ENCODE peak calls at places on chromosomes 2 and 18, in ten cellular contexts. One of them, this sample, is unnamed.
A peak's percentile ranks its signal among the peaks of the same experiment; 100 is the strongest.

GRCh38 chr2:127420039-127420864 is 2.0 kb downstream of the PROC start:
- DNase-seq in NCI-H1694: no peak
- DNase-seq in activated CD8-positive, alpha-beta memory T cell treated with anti-CD3 and anti-CD28 coated beads for 48 hours: no peak
- DNase-seq in NCI-H1092 treated with DMSO at 0.1 percent for 48 hours: no peak
- DNase-seq in type B pancreatic cell: peak; percentile 63
- DNase-seq in effector CD4-positive, alpha-beta T cell: no peak
- DNase-seq in HuH-7: no peak
- DNase-seq in amniotic stem cell: no peak
- DNase-seq in EL: no peak
- DNase-seq in stimulated activated CD8-positive, alpha-beta memory T cell treated with anti-CD3 and anti-CD28 coated beads, Interleukin-4, amount 100 ng/mL, for 48 hours: no peak
- DNase-seq in this sample: no peak

GRCh38 chr2:11680181-11680900 is 10.3 kb upstream of the NTSR2 start:
- DNase-seq in NCI-H1694: no peak
- DNase-seq in activated CD8-positive, alpha-beta memory T cell treated with anti-CD3 and anti-CD28 coated beads for 48 hours: no peak
- DNase-seq in NCI-H1092 treated with DMSO at 0.1 percent for 48 hours: peak; percentile 2
- DNase-seq in type B pancreatic cell: no peak
- DNase-seq in effector CD4-positive, alpha-beta T cell: no peak
- DNase-seq in HuH-7: no peak
- DNase-seq in amniotic stem cell: no peak
- DNase-seq in EL: no peak
- DNase-seq in stimulated activated CD8-positive, alpha-beta memory T cell treated with anti-CD3 and anti-CD28 coated beads, Interleukin-4, amount 100 ng/mL, for 48 hours: no peak
- DNase-seq in this sample: no peak

GRCh38 chr18:34795070-34795740 is 85.1 kb downstream of the DTNA start:
- DNase-seq in NCI-H1694: no peak
- DNase-seq in activated CD8-positive, alpha-beta memory T cell treated with anti-CD3 and anti-CD28 coated beads for 48 hours: no peak
- DNase-seq in NCI-H1092 treated with DMSO at 0.1 percent for 48 hours: no peak
- DNase-seq in type B pancreatic cell: no peak
- DNase-seq in effector CD4-positive, alpha-beta T cell: no peak
- DNase-seq in HuH-7: no peak
- DNase-seq in amniotic stem cell: no peak
- DNase-seq in EL: no peak
- DNase-seq in stimulated activated CD8-positive, alpha-beta memory T cell treated with anti-CD3 and anti-CD28 coated beads, Interleukin-4, amount 100 ng/mL, for 48 hours: no peak
- DNase-seq in this sample: no peak

GRCh38 chr2:105802587-105802986 is 57.9 kb downstream of the NCK2 start:
- DNase-seq in NCI-H1694: no peak
- DNase-seq in activated CD8-positive, alpha-beta memory T cell treated with anti-CD3 and anti-CD28 coated beads for 48 hours: no peak
- DNase-seq in NCI-H1092 treated with DMSO at 0.1 percent for 48 hours: no peak
- DNase-seq in type B pancreatic cell: no peak
- DNase-seq in effector CD4-positive, alpha-beta T cell: peak; percentile 70
- DNase-seq in HuH-7: no peak
- DNase-seq in amniotic stem cell: no peak
- DNase-seq in EL: no peak
- DNase-seq in stimulated activated CD8-positive, alpha-beta memory T cell treated with anti-CD3 and anti-CD28 coated beads, Interleukin-4, amount 100 ng/mL, for 48 hours: peak; percentile 66
- DNase-seq in this sample: no peak

GRCh38 chr2:8009010-8009597 is 672.8 kb upstream of the ID2 start:
- DNase-seq in NCI-H1694: no peak
- DNase-seq in activated CD8-positive, alpha-beta memory T cell treated with anti-CD3 and anti-CD28 coated beads for 48 hours: no peak
- DNase-seq in NCI-H1092 treated with DMSO at 0.1 percent for 48 hours: no peak
- DNase-seq in type B pancreatic cell: no peak
- DNase-seq in effector CD4-positive, alpha-beta T cell: no peak
- DNase-seq in HuH-7: no peak
- DNase-seq in amniotic stem cell: no peak
- DNase-seq in EL: peak; percentile 59
- DNase-seq in stimulated activated CD8-positive, alpha-beta memory T cell treated with anti-CD3 and anti-CD28 coated beads, Interleukin-4, amount 100 ng/mL, for 48 hours: no peak
- DNase-seq in this sample: no peak

GRCh38 chr2:144004742-144005141 is 515.2 kb downstream of the ZEB2 start:
- DNase-seq in NCI-H1694: peak; percentile 34
- DNase-seq in activated CD8-positive, alpha-beta memory T cell treated with anti-CD3 and anti-CD28 coated beads for 48 hours: no peak
- DNase-seq in NCI-H1092 treated with DMSO at 0.1 percent for 48 hours: no peak
- DNase-seq in type B pancreatic cell: no peak
- DNase-seq in effector CD4-positive, alpha-beta T cell: no peak
- DNase-seq in HuH-7: no peak
- DNase-seq in amniotic stem cell: no peak
- DNase-seq in EL: no peak
- DNase-seq in stimulated activated CD8-positive, alpha-beta memory T cell treated with anti-CD3 and anti-CD28 coated beads, Interleukin-4, amount 100 ng/mL, for 48 hours: no peak
- DNase-seq in this sample: no peak

GRCh38 chr2:168075446-168075845 is 171.9 kb downstream of the STK39 start:
- DNase-seq in NCI-H1694: no peak
- DNase-seq in activated CD8-positive, alpha-beta memory T cell treated with anti-CD3 and anti-CD28 coated beads for 48 hours: no peak
- DNase-seq in NCI-H1092 treated with DMSO at 0.1 percent for 48 hours: no peak
- DNase-seq in type B pancreatic cell: no peak
- DNase-seq in effector CD4-positive, alpha-beta T cell: no peak
- DNase-seq in HuH-7: no peak
- DNase-seq in amniotic stem cell: no peak
- DNase-seq in EL: no peak
- DNase-seq in stimulated activated CD8-positive, alpha-beta memory T cell treated with anti-CD3 and anti-CD28 coated beads, Interleukin-4, amount 100 ng/mL, for 48 hours: no peak
- DNase-seq in this sample: no peak

GRCh38 chr18:74116628-74117554 is 30.7 kb downstream of the FBXO15 start:
- DNase-seq in NCI-H1694: peak; percentile 4
- DNase-seq in activated CD8-positive, alpha-beta memory T cell treated with anti-CD3 and anti-CD28 coated beads for 48 hours: no peak
- DNase-seq in NCI-H1092 treated with DMSO at 0.1 percent for 48 hours: peak; percentile 8
- DNase-seq in type B pancreatic cell: no peak
- DNase-seq in effector CD4-positive, alpha-beta T cell: peak; percentile 8
- DNase-seq in HuH-7: no peak
- DNase-seq in amniotic stem cell: peak; percentile 27
- DNase-seq in EL: peak; percentile 31
- DNase-seq in stimulated activated CD8-positive, alpha-beta memory T cell treated with anti-CD3 and anti-CD28 coated beads, Interleukin-4, amount 100 ng/mL, for 48 hours: no peak
- DNase-seq in this sample: no peak

GRCh38 chr2:118387509-118387908 is 299.2 kb downstream of the INSIG2 start:
- DNase-seq in NCI-H1694: no peak
- DNase-seq in activated CD8-positive, alpha-beta memory T cell treated with anti-CD3 and anti-CD28 coated beads for 48 hours: no peak
- DNase-seq in NCI-H1092 treated with DMSO at 0.1 percent for 48 hours: no peak
- DNase-seq in type B pancreatic cell: no peak
- DNase-seq in effector CD4-positive, alpha-beta T cell: no peak
- DNase-seq in HuH-7: no peak
- DNase-seq in amniotic stem cell: no peak
- DNase-seq in EL: peak; percentile 70
- DNase-seq in stimulated activated CD8-positive, alpha-beta memory T cell treated with anti-CD3 and anti-CD28 coated beads, Interleukin-4, amount 100 ng/mL, for 48 hours: no peak
- DNase-seq in this sample: no peak

GRCh38 chr2:156294945-156295580 is 37.5 kb downstream of the NR4A2 start:
- DNase-seq in NCI-H1694: no peak
- DNase-seq in activated CD8-positive, alpha-beta memory T cell treated with anti-CD3 and anti-CD28 coated beads for 48 hours: no peak
- DNase-seq in NCI-H1092 treated with DMSO at 0.1 percent for 48 hours: no peak
- DNase-seq in type B pancreatic cell: no peak
- DNase-seq in effector CD4-positive, alpha-beta T cell: no peak
- DNase-seq in HuH-7: no peak
- DNase-seq in amniotic stem cell: no peak
- DNase-seq in EL: no peak
- DNase-seq in stimulated activated CD8-positive, alpha-beta memory T cell treated with anti-CD3 and anti-CD28 coated beads, Interleukin-4, amount 100 ng/mL, for 48 hours: no peak
- DNase-seq in this sample: no peak

GRCh38 chr2:9554841-9555337 is 741 bp downstream of the ADAM17 start:
- DNase-seq in NCI-H1694: no peak
- DNase-seq in activated CD8-positive, alpha-beta memory T cell treated with anti-CD3 and anti-CD28 coated beads for 48 hours: no peak
- DNase-seq in NCI-H1092 treated with DMSO at 0.1 percent for 48 hours: no peak
- DNase-seq in type B pancreatic cell: no peak
- DNase-seq in effector CD4-positive, alpha-beta T cell: peak; percentile 5
- DNase-seq in HuH-7: no peak
- DNase-seq in amniotic stem cell: peak; percentile 26
- DNase-seq in EL: peak; percentile 81
- DNase-seq in stimulated activated CD8-positive, alpha-beta memory T cell treated with anti-CD3 and anti-CD28 coated beads, Interleukin-4, amount 100 ng/mL, for 48 hours: peak; percentile 43
- DNase-seq in this sample: no peak

GRCh38 chr18:12554796-12555388 is 103.0 kb downstream of the SPIRE1 start:
- DNase-seq in NCI-H1694: no peak
- DNase-seq in activated CD8-positive, alpha-beta memory T cell treated with anti-CD3 and anti-CD28 coated beads for 48 hours: no peak
- DNase-seq in NCI-H1092 treated with DMSO at 0.1 percent for 48 hours: no peak
- DNase-seq in type B pancreatic cell: no peak
- DNase-seq in effector CD4-positive, alpha-beta T cell: no peak
- DNase-seq in HuH-7: no peak
- DNase-seq in amniotic stem cell: no peak
- DNase-seq in EL: no peak
- DNase-seq in stimulated activated CD8-positive, alpha-beta memory T cell treated with anti-CD3 and anti-CD28 coated beads, Interleukin-4, amount 100 ng/mL, for 48 hours: no peak
- DNase-seq in this sample: no peak

GRCh38 chr2:105297211-105297610 is 32.3 kb downstream of the TGFBRAP1 start:
- DNase-seq in NCI-H1694: no peak
- DNase-seq in activated CD8-positive, alpha-beta memory T cell treated with anti-CD3 and anti-CD28 coated beads for 48 hours: no peak
- DNase-seq in NCI-H1092 treated with DMSO at 0.1 percent for 48 hours: no peak
- DNase-seq in type B pancreatic cell: no peak
- DNase-seq in effector CD4-positive, alpha-beta T cell: no peak
- DNase-seq in HuH-7: no peak
- DNase-seq in amniotic stem cell: no peak
- DNase-seq in EL: no peak
- DNase-seq in stimulated activated CD8-positive, alpha-beta memory T cell treated with anti-CD3 and anti-CD28 coated beads, Interleukin-4, amount 100 ng/mL, for 48 hours: no peak
- DNase-seq in this sample: no peak

GRCh38 chr2:55862673-55863390 is 60.8 kb downstream of the EFEMP1 start:
- DNase-seq in NCI-H1694: no peak
- DNase-seq in activated CD8-positive, alpha-beta memory T cell treated with anti-CD3 and anti-CD28 coated beads for 48 hours: no peak
- DNase-seq in NCI-H1092 treated with DMSO at 0.1 percent for 48 hours: no peak
- DNase-seq in type B pancreatic cell: no peak
- DNase-seq in effector CD4-positive, alpha-beta T cell: no peak
- DNase-seq in HuH-7: no peak
- DNase-seq in amniotic stem cell: peak; percentile 97
- DNase-seq in EL: peak; percentile 99
- DNase-seq in stimulated activated CD8-positive, alpha-beta memory T cell treated with anti-CD3 and anti-CD28 coated beads, Interleukin-4, amount 100 ng/mL, for 48 hours: no peak
- DNase-seq in this sample: no peak

GRCh38 chr18:35938158-35938557 is 34.3 kb upstream of the RMP24 start:
- DNase-seq in NCI-H1694: no peak
- DNase-seq in activated CD8-positive, alpha-beta memory T cell treated with anti-CD3 and anti-CD28 coated beads for 48 hours: no peak
- DNase-seq in NCI-H1092 treated with DMSO at 0.1 percent for 48 hours: no peak
- DNase-seq in type B pancreatic cell: no peak
- DNase-seq in effector CD4-positive, alpha-beta T cell: no peak
- DNase-seq in HuH-7: no peak
- DNase-seq in amniotic stem cell: no peak
- DNase-seq in EL: no peak
- DNase-seq in stimulated activated CD8-positive, alpha-beta memory T cell treated with anti-CD3 and anti-CD28 coated beads, Interleukin-4, amount 100 ng/mL, for 48 hours: no peak
- DNase-seq in this sample: no peak

GRCh38 chr2:223563462-223563861 is 38.7 kb downstream of the SCG2 start:
- DNase-seq in NCI-H1694: no peak
- DNase-seq in activated CD8-positive, alpha-beta memory T cell treated with anti-CD3 and anti-CD28 coated beads for 48 hours: no peak
- DNase-seq in NCI-H1092 treated with DMSO at 0.1 percent for 48 hours: peak; percentile 24
- DNase-seq in type B pancreatic cell: no peak
- DNase-seq in effector CD4-positive, alpha-beta T cell: no peak
- DNase-seq in HuH-7: peak; percentile 9
- DNase-seq in amniotic stem cell: peak; percentile 31
- DNase-seq in EL: peak; percentile 80
- DNase-seq in stimulated activated CD8-positive, alpha-beta memory T cell treated with anti-CD3 and anti-CD28 coated beads, Interleukin-4, amount 100 ng/mL, for 48 hours: no peak
- DNase-seq in this sample: no peak